ENCODE peak calls at places on chromosomes 1 and 21, in seven cellular contexts. One of them, this sample, is unnamed.

GRCh38 chr1:173554089-173554488 is 48.8 kb downstream of the SLC9C2 start:
- DNase-seq in Ammon's horn: no peak
- DNase-seq in omental fat pad: no peak
- DNase-seq in NCI-H1105: no peak
- DNase-seq in prostate gland: no peak
- DNase-seq in nucleus accumbens: no peak
- DNase-seq in GM03348: no peak
- DNase-seq in this sample: no peak

GRCh38 chr1:64934115-64934880 is 32.1 kb downstream of the JAK1 start:
- DNase-seq in Ammon's horn: no peak
- DNase-seq in omental fat pad: no peak
- DNase-seq in NCI-H1105: no peak
- DNase-seq in prostate gland: no peak
- DNase-seq in nucleus accumbens: no peak
- DNase-seq in GM03348: peak
- DNase-seq in this sample: peak

GRCh38 chr1:30353637-30354036 is 369.7 kb downstream of the MATN1 start:
- DNase-seq in Ammon's horn: no peak
- DNase-seq in omental fat pad: no peak
- DNase-seq in NCI-H1105: no peak
- DNase-seq in prostate gland: no peak
- DNase-seq in nucleus accumbens: no peak
- DNase-seq in GM03348: peak
- DNase-seq in this sample: no peak

GRCh38 chr1:199129247-199129646 is 490.4 kb downstream of the PTPRC start:
- DNase-seq in Ammon's horn: no peak
- DNase-seq in omental fat pad: no peak
- DNase-seq in NCI-H1105: no peak
- DNase-seq in prostate gland: no peak
- DNase-seq in nucleus accumbens: no peak
- DNase-seq in GM03348: no peak
- DNase-seq in this sample: no peak

GRCh38 chr1:39154553-39155361 is 49.7 kb upstream of the MACF1 start:
- DNase-seq in Ammon's horn: peak
- DNase-seq in omental fat pad: no peak
- DNase-seq in NCI-H1105: peak
- DNase-seq in prostate gland: peak
- DNase-seq in nucleus accumbens: no peak
- DNase-seq in GM03348: peak
- DNase-seq in this sample: peak

GRCh38 chr1:61898658-61899057 is 156.4 kb downstream of the PATJ start:
- DNase-seq in Ammon's horn: no peak
- DNase-seq in omental fat pad: no peak
- DNase-seq in NCI-H1105: no peak
- DNase-seq in prostate gland: no peak
- DNase-seq in nucleus accumbens: no peak
- DNase-seq in GM03348: no peak
- DNase-seq in this sample: no peak

GRCh38 chr1:10794724-10795304 is 1.6 kb downstream of the CASZ1 start:
- DNase-seq in Ammon's horn: no peak
- DNase-seq in omental fat pad: no peak
- DNase-seq in NCI-H1105: no peak
- DNase-seq in prostate gland: no peak
- DNase-seq in nucleus accumbens: no peak
- DNase-seq in GM03348: peak
- DNase-seq in this sample: no peak

GRCh38 chr21:41663805-41664788 is 102.8 kb downstream of the RIPK4 start:
- DNase-seq in Ammon's horn: no peak
- DNase-seq in omental fat pad: no peak
- DNase-seq in NCI-H1105: no peak
- DNase-seq in prostate gland: no peak
- DNase-seq in nucleus accumbens: no peak
- DNase-seq in GM03348: no peak
- DNase-seq in this sample: no peak

GRCh38 chr1:179881642-179882252 is 338 bp upstream of the TOR1AIP1 start:
- DNase-seq in Ammon's horn: peak
- DNase-seq in omental fat pad: peak
- DNase-seq in NCI-H1105: no peak
- DNase-seq in prostate gland: peak
- DNase-seq in nucleus accumbens: no peak
- DNase-seq in GM03348: peak
- DNase-seq in this sample: peak